ENCODE peak calls at places on chromosomes 12 and 14, in eight cellular contexts. M, T, P, A, I, Y, L and C are unnamed samples.

GRCh38 chr12:88266851-88267360 is 124.8 kb downstream of the TMTC3 start:
- DNase-seq in L (no peak), Y (no peak), I (no peak), M (no peak), T (no peak), A (peak; percentile 15), P (no peak), C (no peak)

GRCh38 chr12:39368096-39368495 is 74.8 kb downstream of the KIF21A start:
- DNase-seq in Y (no peak), I (no peak), P (no peak), A (peak; percentile 9), L (no peak), M (no peak), T (no peak), C (no peak)

GRCh38 chr14:105508601-105509000 is 17.6 kb downstream of the TEDC1 start:
- DNase-seq in P (no peak), T (no peak), A (no peak), I (no peak), L (no peak), Y (no peak), M (no peak), C (no peak)

GRCh38 chr12:67710582-67710981 is 62.0 kb downstream of the DYRK2 start:
- DNase-seq in L (no peak), I (peak; percentile 32), M (peak; percentile 59), A (peak; percentile 18), T (no peak), Y (no peak), P (peak; percentile 66), C (peak; percentile 44)

GRCh38 chr12:90964616-90965015 is 9.6 kb upstream of the CCER1 start:
- DNase-seq in Y (no peak), P (no peak), T (no peak), I (no peak), M (no peak), A (no peak), L (no peak), C (no peak)

GRCh38 chr12:120347766-120348165 is 20.2 kb upstream of the PLA2G1B start:
- DNase-seq in A (no peak), T (no peak), L (no peak), M (no peak), I (no peak), Y (no peak), P (no peak), C (no peak)

GRCh38 chr12:46380881-46381280 is 8.3 kb upstream of the SLC38A2 start:
- DNase-seq in Y (no peak), L (no peak), M (no peak), T (no peak), I (no peak), A (no peak), P (no peak), C (no peak)

GRCh38 chr14:100891501-100892445 is 11.7 kb downstream of the RTL1 start:
- DNase-seq in L (no peak), P (no peak), I (no peak), Y (peak; percentile 3), A (no peak), T (no peak), M (no peak), C (no peak)

GRCh38 chr12:98997-99396 is 32.4 kb downstream of the IQSEC3 start:
- DNase-seq in M (no peak), L (no peak), Y (no peak), P (no peak), I (no peak), A (no peak), T (no peak), C (peak; percentile 52)